ENCODE peak calls at places on chromosomes 4 and X, in six cellular contexts. One of them, this sample, is unnamed.
A peak's percentile ranks its signal among the peaks of the same experiment; 100 is the strongest.

GRCh38 chr4:94525993-94526740 is 74.4 kb downstream of the PDLIM5 start:
- DNase-seq in SIG-M5: no peak
- DNase-seq in NCI-H2171: no peak
- DNase-seq in H4: peak; percentile 15
- DNase-seq in fibroblast of lung: peak; percentile 66
- DNase-seq in effector memory CD8-positive, alpha-beta T cell: no peak
- DNase-seq in this sample: no peak

GRCh38 chrX:29926659-29927058 is 288.7 kb upstream of the MAGEB2 start:
- DNase-seq in SIG-M5: no peak
- DNase-seq in NCI-H2171: no peak
- DNase-seq in H4: no peak
- DNase-seq in fibroblast of lung: no peak
- DNase-seq in effector memory CD8-positive, alpha-beta T cell: no peak
- DNase-seq in this sample: no peak

GRCh38 chrX:31588355-31588754 is 516.5 kb upstream of the FTHL17 start:
- DNase-seq in SIG-M5: no peak
- DNase-seq in NCI-H2171: no peak
- DNase-seq in H4: no peak
- DNase-seq in fibroblast of lung: no peak
- DNase-seq in effector memory CD8-positive, alpha-beta T cell: no peak
- DNase-seq in this sample: no peak

GRCh38 chrX:26613951-26614350 is 398.0 kb downstream of the MAGEB5 start:
- DNase-seq in SIG-M5: no peak
- DNase-seq in NCI-H2171: no peak
- DNase-seq in H4: no peak
- DNase-seq in fibroblast of lung: peak; percentile 39
- DNase-seq in effector memory CD8-positive, alpha-beta T cell: no peak
- DNase-seq in this sample: no peak

GRCh38 chr4:176945314-176945713 is 152.6 kb upstream of the VEGFC start:
- DNase-seq in SIG-M5: no peak
- DNase-seq in NCI-H2171: no peak
- DNase-seq in H4: no peak
- DNase-seq in fibroblast of lung: peak; percentile 59
- DNase-seq in effector memory CD8-positive, alpha-beta T cell: no peak
- DNase-seq in this sample: no peak

GRCh38 chr4:156805696-156806095 is 165.9 kb downstream of the PDGFC start:
- DNase-seq in SIG-M5: no peak
- DNase-seq in NCI-H2171: peak; percentile 49
- DNase-seq in H4: no peak
- DNase-seq in fibroblast of lung: no peak
- DNase-seq in effector memory CD8-positive, alpha-beta T cell: no peak
- DNase-seq in this sample: peak; percentile 84

GRCh38 chrX:18291006-18291545 is 63.4 kb downstream of the SCML2 start:
- DNase-seq in SIG-M5: no peak
- DNase-seq in NCI-H2171: peak; percentile 0
- DNase-seq in H4: no peak
- DNase-seq in fibroblast of lung: peak; percentile 90
- DNase-seq in effector memory CD8-positive, alpha-beta T cell: no peak
- DNase-seq in this sample: peak; percentile 23

GRCh38 chr4:61489927-61490326 is 289.8 kb downstream of the ADGRL3 start:
- DNase-seq in SIG-M5: no peak
- DNase-seq in NCI-H2171: no peak
- DNase-seq in H4: no peak
- DNase-seq in fibroblast of lung: no peak
- DNase-seq in effector memory CD8-positive, alpha-beta T cell: no peak
- DNase-seq in this sample: no peak